ENCODE peak calls at places on chromosomes 2 and 18, in nine cellular contexts. One of them, this sample, is unnamed.

GRCh38 chr2:85248741-85249524 is 78.9 kb downstream of the TGOLN2 start:
- DNase-seq in AG04450: peak; percentile 82
- DNase-seq in dorsolateral prefrontal cortex: no peak
- DNase-seq in cardiac fibroblast: peak; percentile 91
- DNase-seq in sigmoid colon: no peak
- DNase-seq in NB4: no peak
- DNase-seq in neural progenitor cell: peak; percentile 66
- DNase-seq in GM06990: no peak
- DNase-seq in esophagus squamous epithelium: no peak
- DNase-seq in this sample: peak; percentile 15

GRCh38 chr18:36181898-36182506 is 5.3 kb upstream of the MOCOS start:
- DNase-seq in AG04450: no peak
- DNase-seq in dorsolateral prefrontal cortex: no peak
- DNase-seq in cardiac fibroblast: no peak
- DNase-seq in sigmoid colon: no peak
- DNase-seq in NB4: no peak
- DNase-seq in neural progenitor cell: no peak
- DNase-seq in GM06990: no peak
- DNase-seq in esophagus squamous epithelium: no peak
- DNase-seq in this sample: no peak

GRCh38 chr18:23422751-23423418 is 30.2 kb upstream of the RIOK3 start:
- DNase-seq in AG04450: no peak
- DNase-seq in dorsolateral prefrontal cortex: peak; percentile 22
- DNase-seq in cardiac fibroblast: peak; percentile 66
- DNase-seq in sigmoid colon: no peak
- DNase-seq in NB4: peak; percentile 95
- DNase-seq in neural progenitor cell: no peak
- DNase-seq in GM06990: peak; percentile 88
- DNase-seq in esophagus squamous epithelium: peak; percentile 4
- DNase-seq in this sample: no peak

GRCh38 chr2:229489016-229489415 is 217.9 kb upstream of the PID1 start:
- DNase-seq in AG04450: no peak
- DNase-seq in dorsolateral prefrontal cortex: no peak
- DNase-seq in cardiac fibroblast: peak; percentile 94
- DNase-seq in sigmoid colon: no peak
- DNase-seq in NB4: peak; percentile 90
- DNase-seq in neural progenitor cell: no peak
- DNase-seq in GM06990: no peak
- DNase-seq in esophagus squamous epithelium: no peak
- DNase-seq in this sample: no peak

GRCh38 chr2:30165050-30165520 is 18.3 kb downstream of the YPEL5 start:
- DNase-seq in AG04450: peak; percentile 83
- DNase-seq in dorsolateral prefrontal cortex: peak; percentile 38
- DNase-seq in cardiac fibroblast: peak; percentile 94
- DNase-seq in sigmoid colon: no peak
- DNase-seq in NB4: peak; percentile 93
- DNase-seq in neural progenitor cell: peak; percentile 89
- DNase-seq in GM06990: peak; percentile 56
- DNase-seq in esophagus squamous epithelium: no peak
- DNase-seq in this sample: peak; percentile 64

GRCh38 chr2:74843371-74844298 is 9.7 kb downstream of the HK2 start:
- DNase-seq in AG04450: no peak
- DNase-seq in dorsolateral prefrontal cortex: no peak
- DNase-seq in cardiac fibroblast: peak; percentile 91
- DNase-seq in sigmoid colon: peak; percentile 69
- DNase-seq in NB4: peak; percentile 70
- DNase-seq in neural progenitor cell: no peak
- DNase-seq in GM06990: no peak
- DNase-seq in esophagus squamous epithelium: no peak
- DNase-seq in this sample: no peak

GRCh38 chr18:28193177-28193778 is 16.3 kb upstream of the CDH2 start:
- DNase-seq in AG04450: no peak
- DNase-seq in dorsolateral prefrontal cortex: no peak
- DNase-seq in cardiac fibroblast: no peak
- DNase-seq in sigmoid colon: no peak
- DNase-seq in NB4: no peak
- DNase-seq in neural progenitor cell: no peak
- DNase-seq in GM06990: no peak
- DNase-seq in esophagus squamous epithelium: no peak
- DNase-seq in this sample: no peak

GRCh38 chr2:28567076-28567471 is 71.2 kb downstream of the PLB1 start:
- DNase-seq in AG04450: no peak
- DNase-seq in dorsolateral prefrontal cortex: peak; percentile 23
- DNase-seq in cardiac fibroblast: no peak
- DNase-seq in sigmoid colon: peak; percentile 61
- DNase-seq in NB4: no peak
- DNase-seq in neural progenitor cell: peak; percentile 57
- DNase-seq in GM06990: no peak
- DNase-seq in esophagus squamous epithelium: no peak
- DNase-seq in this sample: no peak

GRCh38 chr2:142061733-142062132 is 69.1 kb downstream of the LRP1B start:
- DNase-seq in AG04450: no peak
- DNase-seq in dorsolateral prefrontal cortex: no peak
- DNase-seq in cardiac fibroblast: no peak
- DNase-seq in sigmoid colon: no peak
- DNase-seq in NB4: no peak
- DNase-seq in neural progenitor cell: no peak
- DNase-seq in GM06990: no peak
- DNase-seq in esophagus squamous epithelium: no peak
- DNase-seq in this sample: no peak

GRCh38 chr2:191459158-191459557 is 214.0 kb downstream of the MYO1B start:
- DNase-seq in AG04450: no peak
- DNase-seq in dorsolateral prefrontal cortex: no peak
- DNase-seq in cardiac fibroblast: no peak
- DNase-seq in sigmoid colon: no peak
- DNase-seq in NB4: no peak
- DNase-seq in neural progenitor cell: no peak
- DNase-seq in GM06990: no peak
- DNase-seq in esophagus squamous epithelium: no peak
- DNase-seq in this sample: no peak

GRCh38 chr2:226728996-226729395 is 70.6 kb downstream of the IRS1 start:
- DNase-seq in AG04450: no peak
- DNase-seq in dorsolateral prefrontal cortex: no peak
- DNase-seq in cardiac fibroblast: no peak
- DNase-seq in sigmoid colon: no peak
- DNase-seq in NB4: no peak
- DNase-seq in neural progenitor cell: no peak
- DNase-seq in GM06990: no peak
- DNase-seq in esophagus squamous epithelium: no peak
- DNase-seq in this sample: no peak

DNA sequence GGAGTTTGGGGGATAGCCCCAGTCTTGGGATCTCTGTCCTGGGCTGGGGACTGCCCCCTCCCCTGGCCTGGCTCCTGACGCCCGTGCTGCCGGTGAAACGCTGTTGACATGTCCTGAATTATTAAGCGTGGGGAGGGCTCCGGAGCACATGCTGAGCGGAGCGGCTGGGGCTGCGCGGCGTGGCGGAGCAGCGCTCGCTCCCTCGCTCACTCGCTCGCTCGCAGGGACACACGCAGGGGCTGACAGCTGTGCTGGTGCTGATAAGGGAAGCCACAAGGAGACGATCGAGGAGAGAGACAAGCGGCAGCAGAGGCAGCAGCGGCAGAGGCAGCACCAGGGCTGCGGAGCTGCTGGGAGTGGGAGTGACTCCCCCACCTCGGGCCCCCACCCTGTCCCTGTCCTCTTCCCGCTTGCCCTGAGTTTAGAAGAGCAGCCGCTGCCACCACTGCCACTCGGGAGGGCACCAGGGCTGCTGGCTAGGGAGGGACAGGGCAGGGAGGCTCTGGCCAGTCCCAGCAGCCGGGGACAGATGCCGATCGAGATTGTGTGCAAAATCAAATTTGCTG is at the start of gene ASIC4:
- DNase-seq in AG04450: no peak
- DNase-seq in dorsolateral prefrontal cortex: no peak
- DNase-seq in cardiac fibroblast: no peak
- DNase-seq in sigmoid colon: no peak
- DNase-seq in NB4: peak; percentile 69
- DNase-seq in neural progenitor cell: peak; percentile 67
- DNase-seq in GM06990: no peak
- DNase-seq in esophagus squamous epithelium: no peak
- DNase-seq in this sample: no peak
- H3K4me3 ChIP-seq in AG04450: no peak within 1 kb of the TSS
- H3K4me3 ChIP-seq in dorsolateral prefrontal cortex: peak within 1 kb of the TSS; percentile 53
- H3K4me3 ChIP-seq in cardiac fibroblast: no peak within 1 kb of the TSS
- H3K4me3 ChIP-seq in sigmoid colon: no peak within 1 kb of the TSS
- H3K4me3 ChIP-seq in NB4: no peak within 1 kb of the TSS
- H3K4me3 ChIP-seq in neural progenitor cell: peak within 1 kb of the TSS; percentile 12
- H3K4me3 ChIP-seq in GM06990: no peak within 1 kb of the TSS
- H3K4me3 ChIP-seq in esophagus squamous epithelium: peak within 1 kb of the TSS; percentile 23
- H3K4me3 ChIP-seq in this sample: no peak within 1 kb of the TSS

DNA sequence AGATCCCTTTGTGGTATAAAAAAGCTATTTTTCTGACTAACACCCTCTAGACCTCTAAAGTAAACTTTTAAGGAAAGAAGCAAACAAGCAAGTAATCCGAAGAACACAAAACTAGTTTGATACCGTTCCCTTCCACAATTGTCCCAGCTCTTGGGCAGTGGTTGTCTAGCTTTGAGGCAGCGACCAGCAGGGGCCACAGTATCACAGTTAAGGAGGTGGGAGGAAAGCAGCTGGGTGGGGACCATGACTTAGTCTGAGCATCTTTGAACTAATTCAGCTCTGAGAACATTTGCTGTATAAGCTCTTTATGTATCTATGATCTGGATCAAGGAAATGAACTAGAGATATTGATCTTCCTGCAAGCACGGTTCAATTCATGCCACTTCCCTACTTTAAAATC is 51.0 kb downstream of the SF3B1 start:
- DNase-seq in AG04450: no peak
- DNase-seq in dorsolateral prefrontal cortex: no peak
- DNase-seq in cardiac fibroblast: no peak
- DNase-seq in sigmoid colon: no peak
- DNase-seq in NB4: peak; percentile 32
- DNase-seq in neural progenitor cell: peak; percentile 14
- DNase-seq in GM06990: no peak
- DNase-seq in esophagus squamous epithelium: no peak
- DNase-seq in this sample: no peak
- TF ChIP-seq CTCF in AG04450: no peak
- TF ChIP-seq CTCF in dorsolateral prefrontal cortex: no peak
- TF ChIP-seq CTCF in cardiac fibroblast: no peak
- TF ChIP-seq CTCF in sigmoid colon: no peak
- TF ChIP-seq CTCF in NB4: peak; percentile 25
- TF ChIP-seq CTCF in neural progenitor cell: no peak
- TF ChIP-seq CTCF in GM06990: no peak
- TF ChIP-seq CTCF in esophagus squamous epithelium: no peak
- TF ChIP-seq CTCF in this sample: no peak

GRCh38 chr2:88602022-88602421 is 25.2 kb downstream of the EIF2AK3 start:
- DNase-seq in AG04450: no peak
- DNase-seq in dorsolateral prefrontal cortex: no peak
- DNase-seq in cardiac fibroblast: no peak
- DNase-seq in sigmoid colon: no peak
- DNase-seq in NB4: no peak
- DNase-seq in neural progenitor cell: no peak
- DNase-seq in GM06990: no peak
- DNase-seq in esophagus squamous epithelium: no peak
- DNase-seq in this sample: no peak

GRCh38 chr2:88603146-88603545 is 24.1 kb downstream of the EIF2AK3 start:
- DNase-seq in AG04450: no peak
- DNase-seq in dorsolateral prefrontal cortex: no peak
- DNase-seq in cardiac fibroblast: peak; percentile 40
- DNase-seq in sigmoid colon: no peak
- DNase-seq in NB4: no peak
- DNase-seq in neural progenitor cell: no peak
- DNase-seq in GM06990: no peak
- DNase-seq in esophagus squamous epithelium: no peak
- DNase-seq in this sample: no peak

GRCh38 chr2:88608184-88608583 is 19.1 kb downstream of the EIF2AK3 start:
- DNase-seq in AG04450: no peak
- DNase-seq in dorsolateral prefrontal cortex: no peak
- DNase-seq in cardiac fibroblast: no peak
- DNase-seq in sigmoid colon: no peak
- DNase-seq in NB4: no peak
- DNase-seq in neural progenitor cell: no peak
- DNase-seq in GM06990: no peak
- DNase-seq in esophagus squamous epithelium: no peak
- DNase-seq in this sample: no peak

GRCh38 chr2:88607416-88607815 is 19.8 kb downstream of the EIF2AK3 start:
- DNase-seq in AG04450: no peak
- DNase-seq in dorsolateral prefrontal cortex: no peak
- DNase-seq in cardiac fibroblast: no peak
- DNase-seq in sigmoid colon: no peak
- DNase-seq in NB4: no peak
- DNase-seq in neural progenitor cell: no peak
- DNase-seq in GM06990: no peak
- DNase-seq in esophagus squamous epithelium: no peak
- DNase-seq in this sample: no peak

DNA sequence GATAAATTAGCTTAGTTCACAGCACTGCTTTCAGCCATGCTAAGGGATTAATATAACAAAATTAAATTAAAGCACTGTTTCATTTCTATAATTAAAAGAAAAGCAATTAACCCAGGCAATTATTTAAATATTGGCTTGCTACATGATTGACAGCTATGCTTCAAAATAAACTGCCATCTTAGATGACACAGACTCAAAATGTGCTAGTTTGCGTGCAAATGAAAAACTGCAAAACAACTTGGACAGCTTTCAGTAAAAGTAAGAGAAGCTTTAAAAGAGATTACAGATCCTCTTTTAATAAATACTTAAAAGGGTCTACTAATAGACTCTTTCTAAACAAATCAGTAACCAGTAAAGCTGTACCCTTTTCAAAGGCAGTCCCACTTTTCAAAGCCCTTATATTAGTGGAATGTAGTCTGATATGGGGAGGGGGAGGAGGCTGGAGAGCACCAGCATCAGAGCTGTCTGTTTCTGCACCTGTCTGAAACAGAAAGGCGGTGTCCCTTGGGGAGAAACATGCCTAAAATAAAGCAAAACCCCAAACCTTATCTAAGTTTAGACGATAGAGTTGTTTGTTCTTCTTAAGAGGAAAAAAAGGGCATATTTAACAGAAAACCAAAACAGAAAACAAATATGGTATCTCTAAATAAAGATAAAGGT is 20.8 kb downstream of the EIF2AK3 start:
- DNase-seq in AG04450: no peak
- DNase-seq in dorsolateral prefrontal cortex: no peak
- DNase-seq in cardiac fibroblast: no peak
- DNase-seq in sigmoid colon: no peak
- DNase-seq in NB4: no peak
- DNase-seq in neural progenitor cell: no peak
- DNase-seq in GM06990: peak; percentile 47
- DNase-seq in esophagus squamous epithelium: no peak
- DNase-seq in this sample: no peak
- H3K4me3 ChIP-seq in AG04450: no peak overlapping the region
- H3K4me3 ChIP-seq in dorsolateral prefrontal cortex: no peak overlapping the region
- H3K4me3 ChIP-seq in cardiac fibroblast: no peak overlapping the region
- H3K4me3 ChIP-seq in sigmoid colon: no peak overlapping the region
- H3K4me3 ChIP-seq in NB4: no peak overlapping the region
- H3K4me3 ChIP-seq in neural progenitor cell: no peak overlapping the region
- H3K4me3 ChIP-seq in GM06990: peak overlapping the region; percentile 6
- H3K4me3 ChIP-seq in esophagus squamous epithelium: no peak overlapping the region
- H3K4me3 ChIP-seq in this sample: no peak overlapping the region

DNA sequence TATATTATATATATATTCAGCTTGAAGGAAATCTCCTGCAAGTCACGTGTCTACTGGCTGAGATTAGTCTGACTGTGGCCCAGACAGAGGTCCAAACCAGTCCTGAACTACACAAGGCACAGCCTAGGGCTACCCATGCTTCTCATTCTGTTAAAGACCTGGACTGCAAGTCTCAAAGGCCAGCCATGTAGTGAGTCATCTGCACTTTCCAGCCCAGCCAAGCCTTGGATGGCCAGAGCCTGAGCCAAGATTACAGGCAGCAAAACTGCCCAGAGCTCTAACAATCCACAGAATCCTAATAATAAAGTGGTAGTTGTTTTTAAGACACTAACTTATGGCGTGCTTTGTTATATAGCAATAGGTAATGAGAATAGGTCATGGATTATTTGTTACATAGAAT is 259.6 kb downstream of the SS18 start:
- DNase-seq in AG04450: peak; percentile 38
- DNase-seq in dorsolateral prefrontal cortex: no peak
- DNase-seq in cardiac fibroblast: peak; percentile 71
- DNase-seq in sigmoid colon: no peak
- DNase-seq in NB4: no peak
- DNase-seq in neural progenitor cell: no peak
- DNase-seq in GM06990: no peak
- DNase-seq in esophagus squamous epithelium: no peak
- DNase-seq in this sample: peak; percentile 23
- TF ChIP-seq CTCF in AG04450: no peak
- TF ChIP-seq CTCF in dorsolateral prefrontal cortex: no peak
- TF ChIP-seq CTCF in cardiac fibroblast: no peak
- TF ChIP-seq CTCF in sigmoid colon: no peak
- TF ChIP-seq CTCF in NB4: no peak
- TF ChIP-seq CTCF in neural progenitor cell: no peak
- TF ChIP-seq CTCF in GM06990: no peak
- TF ChIP-seq CTCF in esophagus squamous epithelium: no peak
- TF ChIP-seq CTCF in this sample: no peak